ENCODE peak calls at places on chromosomes 13 and 19, in four cellular contexts. One of them, this sample, is unnamed.

GRCh38 chr13:99894835-99895427 is 76.6 kb downstream of the ZIC5 start:
- DNase-seq in foreskin fibroblast: peak
- DNase-seq in skeletal muscle cell: no peak
- DNase-seq in brain microvascular endothelial cell: no peak
- DNase-seq in this sample: no peak

GRCh38 chr19:15126511-15126910 is 19.3 kb downstream of the SYDE1 start:
- DNase-seq in foreskin fibroblast: no peak
- DNase-seq in skeletal muscle cell: no peak
- DNase-seq in brain microvascular endothelial cell: no peak
- DNase-seq in this sample: no peak

GRCh38 chr19:48544856-48545750 is 6.9 kb upstream of the SULT2B1 start:
- DNase-seq in foreskin fibroblast: no peak
- DNase-seq in skeletal muscle cell: no peak
- DNase-seq in brain microvascular endothelial cell: no peak
- DNase-seq in this sample: no peak

GRCh38 chr13:43245374-43245964 is 222.1 kb downstream of the DNAJC15 start:
- DNase-seq in foreskin fibroblast: peak
- DNase-seq in skeletal muscle cell: peak
- DNase-seq in brain microvascular endothelial cell: peak
- DNase-seq in this sample: peak

GRCh38 chr19:4889034-4889825 is 13.5 kb downstream of the ARRDC5 start:
- DNase-seq in foreskin fibroblast: peak
- DNase-seq in skeletal muscle cell: no peak
- DNase-seq in brain microvascular endothelial cell: peak
- DNase-seq in this sample: peak

GRCh38 chr19:8001995-8002849 is 3.2 kb downstream of the ELAVL1 start:
- DNase-seq in foreskin fibroblast: peak
- DNase-seq in skeletal muscle cell: peak
- DNase-seq in brain microvascular endothelial cell: peak
- DNase-seq in this sample: peak

GRCh38 chr19:54162241-54162805 is 2.8 kb upstream of the LENG1 start:
- DNase-seq in foreskin fibroblast: peak
- DNase-seq in skeletal muscle cell: no peak
- DNase-seq in brain microvascular endothelial cell: peak
- DNase-seq in this sample: peak

GRCh38 chr13:20566424-20566916 is 487 bp upstream of the IFT88 start:
- DNase-seq in foreskin fibroblast: peak
- DNase-seq in skeletal muscle cell: peak
- DNase-seq in brain microvascular endothelial cell: peak
- DNase-seq in this sample: peak

GRCh38 chr13:51262501-51263211 is 40.5 kb downstream of the FAM124A start:
- DNase-seq in foreskin fibroblast: no peak
- DNase-seq in skeletal muscle cell: no peak
- DNase-seq in brain microvascular endothelial cell: no peak
- DNase-seq in this sample: no peak

GRCh38 chr19:53958168-53958571 is 4.6 kb upstream of the CACNG8 start:
- DNase-seq in foreskin fibroblast: no peak
- DNase-seq in skeletal muscle cell: no peak
- DNase-seq in brain microvascular endothelial cell: no peak
- DNase-seq in this sample: no peak

GRCh38 chr13:99320693-99321481 is 13.7 kb upstream of the GPR183 start:
- DNase-seq in foreskin fibroblast: peak
- DNase-seq in skeletal muscle cell: peak
- DNase-seq in brain microvascular endothelial cell: peak
- DNase-seq in this sample: peak

GRCh38 chr13:108427355-108427754 is 157.8 kb downstream of the TNFSF13B start:
- DNase-seq in foreskin fibroblast: no peak
- DNase-seq in skeletal muscle cell: no peak
- DNase-seq in brain microvascular endothelial cell: peak
- DNase-seq in this sample: no peak

GRCh38 chr19:13865243-13865577 is 11.7 kb upstream of the NANOS3 start:
- DNase-seq in foreskin fibroblast: no peak
- DNase-seq in skeletal muscle cell: no peak
- DNase-seq in brain microvascular endothelial cell: no peak
- DNase-seq in this sample: no peak
- H3K4me3 ChIP-seq in foreskin fibroblast: peak
- H3K4me3 ChIP-seq in skeletal muscle cell: peak
- H3K4me3 ChIP-seq in brain microvascular endothelial cell: peak
- H3K4me3 ChIP-seq in this sample: peak

DNA sequence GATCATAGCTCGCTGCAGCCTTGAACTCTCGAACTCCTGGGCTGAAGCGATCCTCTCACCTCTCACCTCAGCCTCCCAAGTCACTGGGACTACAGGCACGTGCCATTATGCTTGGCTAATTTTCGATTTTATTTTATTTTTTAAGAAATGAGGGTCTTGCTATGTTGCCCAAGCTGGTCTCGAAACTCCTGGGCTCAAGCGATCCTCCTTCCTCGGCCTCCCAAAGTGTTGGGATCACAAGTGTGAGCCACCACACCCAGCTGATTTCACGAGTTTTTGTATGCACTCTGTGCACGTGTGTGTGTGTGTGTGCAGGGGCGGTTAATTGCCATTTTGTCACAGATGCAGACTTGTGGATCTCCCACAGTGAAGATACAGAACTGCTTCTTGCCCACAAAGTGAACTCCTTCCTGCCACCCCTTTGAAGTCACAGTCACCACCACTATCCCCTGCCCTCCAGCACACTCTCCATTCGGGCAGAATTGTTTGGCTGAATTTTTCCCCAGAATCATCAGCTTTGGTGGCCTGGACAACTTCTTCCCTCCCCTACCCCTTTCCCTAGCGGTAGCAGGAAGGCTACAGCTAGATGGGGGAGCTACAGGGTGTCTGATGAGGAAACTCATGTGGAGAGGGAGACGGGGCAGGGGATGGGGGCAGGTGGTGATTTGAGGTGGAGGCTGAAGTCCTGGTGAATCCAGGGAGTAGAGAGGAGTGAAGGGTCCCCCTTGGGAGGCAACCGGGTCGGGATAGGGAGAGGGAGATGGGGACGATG is 59.6 kb downstream of the CELF5 start:
- DNase-seq in foreskin fibroblast: no peak
- DNase-seq in skeletal muscle cell: no peak
- DNase-seq in brain microvascular endothelial cell: no peak
- DNase-seq in this sample: no peak
- H3K4me3 ChIP-seq in foreskin fibroblast: no peak
- H3K4me3 ChIP-seq in skeletal muscle cell: no peak
- H3K4me3 ChIP-seq in brain microvascular endothelial cell: no peak
- H3K4me3 ChIP-seq in this sample: no peak

DNA sequence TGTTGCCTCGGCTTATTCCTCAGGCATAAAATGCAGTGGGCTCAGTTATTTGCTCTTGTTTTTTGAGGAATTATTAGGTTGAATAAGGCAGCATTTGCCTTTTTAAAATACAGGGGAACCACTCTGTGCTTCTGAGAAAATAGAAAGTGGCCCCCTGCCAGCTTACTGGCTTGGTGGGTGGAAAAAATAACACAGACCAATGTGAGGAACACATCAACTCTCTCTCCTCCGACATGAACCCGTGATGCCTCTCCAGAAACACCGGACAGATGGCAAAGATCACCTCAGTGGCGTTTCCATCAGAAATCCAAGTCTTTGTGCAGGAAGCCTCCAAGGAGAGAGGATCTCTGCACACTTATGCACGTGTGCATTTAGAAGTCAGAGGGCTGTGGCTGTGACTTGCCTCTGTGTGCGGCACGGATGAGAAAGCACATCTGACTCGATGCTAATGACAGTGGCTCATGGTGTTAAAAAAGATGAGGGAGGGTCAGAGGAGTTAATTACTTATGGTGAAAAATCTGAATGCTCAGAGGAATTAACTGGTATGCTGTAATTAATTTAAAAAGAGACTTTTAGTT is 112.3 kb upstream of the KLF12 start:
- DNase-seq in foreskin fibroblast: peak
- DNase-seq in skeletal muscle cell: no peak
- DNase-seq in brain microvascular endothelial cell: peak
- DNase-seq in this sample: no peak
- H3K4me3 ChIP-seq in foreskin fibroblast: no peak
- H3K4me3 ChIP-seq in skeletal muscle cell: no peak
- H3K4me3 ChIP-seq in brain microvascular endothelial cell: no peak
- H3K4me3 ChIP-seq in this sample: no peak

GRCh38 chr19:16213076-16213475 is 15.4 kb downstream of the AP1M1 start:
- DNase-seq in foreskin fibroblast: no peak
- DNase-seq in skeletal muscle cell: no peak
- DNase-seq in brain microvascular endothelial cell: no peak
- DNase-seq in this sample: no peak
- H3K4me3 ChIP-seq in foreskin fibroblast: no peak
- H3K4me3 ChIP-seq in skeletal muscle cell: no peak
- H3K4me3 ChIP-seq in brain microvascular endothelial cell: no peak
- H3K4me3 ChIP-seq in this sample: no peak

GRCh38 chr19:12907166-12907565 is 11.9 kb downstream of the SYCE2 start:
- DNase-seq in foreskin fibroblast: no peak
- DNase-seq in skeletal muscle cell: no peak
- DNase-seq in brain microvascular endothelial cell: no peak
- DNase-seq in this sample: no peak
- H3K4me3 ChIP-seq in foreskin fibroblast: no peak
- H3K4me3 ChIP-seq in skeletal muscle cell: no peak
- H3K4me3 ChIP-seq in brain microvascular endothelial cell: no peak
- H3K4me3 ChIP-seq in this sample: no peak

GRCh38 chr19:18790566-18791314 is at the start of gene COMP:
- DNase-seq in foreskin fibroblast: no peak
- DNase-seq in skeletal muscle cell: no peak
- DNase-seq in brain microvascular endothelial cell: no peak
- DNase-seq in this sample: no peak

GRCh38 chr19:18791315-18791678 is 192 bp upstream of the COMP start:
- DNase-seq in foreskin fibroblast: no peak
- DNase-seq in skeletal muscle cell: no peak
- DNase-seq in brain microvascular endothelial cell: no peak
- DNase-seq in this sample: no peak

GRCh38 chr19:18789883-18790565 is 1.1 kb downstream of the COMP start:
- DNase-seq in foreskin fibroblast: peak
- DNase-seq in skeletal muscle cell: no peak
- DNase-seq in brain microvascular endothelial cell: no peak
- DNase-seq in this sample: no peak

GRCh38 chr19:18788782-18789421 is 2.2 kb downstream of the COMP start:
- DNase-seq in foreskin fibroblast: no peak
- DNase-seq in skeletal muscle cell: no peak
- DNase-seq in brain microvascular endothelial cell: no peak
- DNase-seq in this sample: no peak

DNA sequence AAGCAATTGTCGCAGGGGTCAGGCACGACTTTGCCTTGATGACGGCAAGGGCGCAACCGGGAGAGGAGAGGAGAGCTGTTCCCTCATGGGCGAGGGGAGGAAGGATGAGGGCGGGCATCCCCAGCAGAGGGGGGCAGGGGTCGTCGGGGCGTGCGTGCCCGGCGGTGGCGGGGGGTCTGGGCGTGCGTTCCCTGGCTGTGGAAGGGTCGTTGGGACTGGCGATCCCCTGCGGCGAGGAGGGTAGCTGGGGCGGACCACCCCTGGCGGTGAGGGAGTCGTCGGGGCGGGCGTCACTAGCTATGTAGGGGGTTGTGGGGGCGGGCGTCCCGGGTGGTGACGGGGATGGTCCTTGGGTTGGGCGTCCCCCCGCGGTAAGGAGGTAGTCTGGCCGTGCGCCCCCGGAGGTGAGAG is 1.7 kb downstream of the COMP start:
- DNase-seq in foreskin fibroblast: no peak
- DNase-seq in skeletal muscle cell: no peak
- DNase-seq in brain microvascular endothelial cell: no peak
- DNase-seq in this sample: no peak
- H3K4me3 ChIP-seq in foreskin fibroblast: no peak
- H3K4me3 ChIP-seq in skeletal muscle cell: no peak
- H3K4me3 ChIP-seq in brain microvascular endothelial cell: no peak
- H3K4me3 ChIP-seq in this sample: peak

This sample was measured in AG10803.